ENCODE peak calls at places on chromosomes 11 and 22, in six cellular contexts. X, N, Q, K, D and E are unnamed samples. For H3K9me3, the result is how much of the 10 kb centered on the place peaks cover.

GRCh38 chr11:72100462-72100861 is 2.6 kb downstream of the LAMTOR1 start:
- DNase-seq in X (no peak), Q (no peak), D (no peak), N (no peak), K (no peak), E (no peak)

GRCh38 chr11:12410006-12410728 is 32.8 kb downstream of the PARVA start:
- DNase-seq in D (no peak), K (no peak), Q (peak), X (no peak), N (no peak), E (no peak)

GRCh38 chr11:4464216-4465159 is 15.4 kb downstream of the OR52K2 start:
- DNase-seq in X (no peak), Q (no peak), N (no peak), D (no peak), K (no peak), E (no peak)

GRCh38 chr11:12088047-12088481 is 22.3 kb upstream of the MICAL2 start:
- DNase-seq in Q (no peak), X (peak), N (peak), K (no peak), D (no peak), E (no peak)

GRCh38 chr11:77619576-77620198 is 17.9 kb downstream of the CLNS1A start:
- DNase-seq in Q (no peak), K (no peak), N (no peak), X (no peak), D (no peak), E (no peak)

GRCh38 chr11:80519591-80520258 is 1078.9 kb upstream of the TENM4 start:
- DNase-seq in Q (no peak), D (no peak), X (no peak), N (no peak), K (no peak), E (no peak)

GRCh38 chr11:69518081-69518950 is 36.9 kb downstream of the LINC01488 start:
- DNase-seq in D (no peak), N (no peak), Q (no peak), K (peak), X (no peak), E (no peak)

GRCh38 chr22:43828711-43829447 is 16.8 kb upstream of the EFCAB6 start:
- DNase-seq in D (no peak), K (peak), N (no peak), Q (peak), X (peak), E (no peak)

GRCh38 chr22:39312410-39312809 is 7.0 kb downstream of the RPL3 start:
- DNase-seq in K (no peak), X (no peak), D (no peak), N (no peak), Q (no peak), E (no peak)

GRCh38 chr11:33027233-33027632 is 11.6 kb downstream of the DEPDC7 start:
- DNase-seq in K (no peak), N (no peak), X (no peak), D (no peak), Q (no peak), E (no peak)
- H3K9me3 ChIP-seq in K (under half), N (under half), X (under half), D (under half), Q (under half), E (under half)

GRCh38 chr11:17932472-17932871 is 80.4 kb downstream of the SERGEF start:
- DNase-seq in Q (no peak), X (no peak), K (no peak), N (no peak), D (no peak), E (no peak)

GRCh38 chr11:17929171-17929570 is 83.7 kb downstream of the SERGEF start:
- DNase-seq in X (no peak), Q (no peak), D (no peak), K (no peak), N (no peak), E (no peak)

GRCh38 chr11:17927643-17928343 is 85.1 kb downstream of the SERGEF start:
- DNase-seq in N (no peak), X (no peak), Q (peak), D (no peak), K (no peak), E (no peak)

GRCh38 chr11:17931595-17931994 is 81.3 kb downstream of the SERGEF start:
- DNase-seq in K (no peak), Q (no peak), N (no peak), X (no peak), D (no peak), E (no peak)

GRCh38 chr11:17930544-17931144 is 82.2 kb downstream of the SERGEF start:
- DNase-seq in D (no peak), N (no peak), Q (no peak), K (no peak), X (no peak), E (no peak)
- TF ChIP-seq CTCF in D (no peak), N (no peak), Q (no peak), K (no peak), X (no peak), E (no peak)

GRCh38 chr11:66228521-66228920 is 39.9 kb upstream of the RAB1B start:
- DNase-seq in Q (no peak), K (no peak), X (no peak), N (peak), D (no peak), E (no peak)
- H3K27ac ChIP-seq in Q (no peak), K (no peak), X (no peak), N (peak), D (no peak), E (no peak)

DNA sequence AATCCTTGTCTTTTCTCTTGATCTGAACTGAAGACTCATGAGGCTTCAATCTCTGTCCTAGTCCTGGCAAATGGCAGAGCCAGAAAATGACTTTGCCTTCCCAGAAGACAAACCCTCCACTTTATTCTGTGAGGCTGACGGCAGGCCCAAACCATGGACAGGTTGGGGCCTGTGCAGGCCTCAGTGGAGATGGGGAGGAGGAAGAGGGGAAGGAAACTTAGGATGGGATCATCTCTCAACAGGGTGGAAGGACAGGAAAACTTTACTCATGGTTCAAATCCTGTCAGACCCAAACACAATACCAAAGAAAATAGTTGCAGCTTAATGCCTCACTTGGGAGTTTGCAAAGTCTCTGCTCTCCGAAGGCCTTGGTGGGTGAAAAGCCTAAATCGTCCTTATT is 9.8 kb downstream of the RPL27A start:
- DNase-seq in N (no peak), D (no peak), Q (no peak), K (no peak), X (no peak), E (no peak)
- H3K9me3 ChIP-seq in N (under half), D (under half), Q (under half), K (under half), X (under half), E (under half)

GRCh38 chr11:34194576-34195335 is 89.3 kb downstream of the NAT10 start:
- DNase-seq in Q (no peak), K (no peak), D (no peak), X (no peak), N (no peak), E (no peak)
- TF ChIP-seq CTCF in Q (no peak), K (no peak), D (no peak), X (no peak), N (no peak), E (no peak)

GRCh38 chr11:57675176-57675941 is 7.4 kb downstream of the ZDHHC5 start:
- DNase-seq in X (no peak), K (no peak), N (no peak), D (no peak), Q (no peak), E (no peak)
- H3K27ac ChIP-seq in X (no peak), K (no peak), N (no peak), D (no peak), Q (no peak), E (no peak)

GRCh38 chr22:47497666-47498065 is 735.2 kb downstream of the TBC1D22A start:
- DNase-seq in N (no peak), K (no peak), Q (no peak), X (no peak), D (no peak), E (no peak)
- H3K9me3 ChIP-seq in N (under half), K (half or more), Q (under half), X (under half), D (under half), E (under half)

GRCh38 chr22:36946436-36947158 is 33.2 kb downstream of the CSF2RB start:
- DNase-seq in D (peak), K (no peak), N (no peak), X (no peak), Q (no peak), E (no peak)
- TF ChIP-seq CTCF in D (peak), K (no peak), N (no peak), X (peak), Q (peak), E (no peak)